ENCODE peak calls at places on chromosomes 2 and 18, in six cellular contexts. One of them, this sample, is unnamed.

GRCh38 chr18:3261393-3262233 is at the start of gene MYL12B:
- DNase-seq in H9: peak; percentile 83
- DNase-seq in Karpas-422: peak; percentile 93
- DNase-seq in endothelial cell of umbilical vein: peak; percentile 80
- DNase-seq in HepG2: peak; percentile 72
- DNase-seq in HCT116: peak; percentile 62
- DNase-seq in this sample: peak; percentile 83

GRCh38 chr2:42185200-42185921 is 16.2 kb downstream of the EML4 start:
- DNase-seq in H9: no peak
- DNase-seq in Karpas-422: no peak
- DNase-seq in endothelial cell of umbilical vein: no peak
- DNase-seq in HepG2: no peak
- DNase-seq in HCT116: no peak
- DNase-seq in this sample: peak; percentile 21

GRCh38 chr2:138724765-138725459 is 55.3 kb downstream of the NXPH2 start:
- DNase-seq in H9: no peak
- DNase-seq in Karpas-422: no peak
- DNase-seq in endothelial cell of umbilical vein: no peak
- DNase-seq in HepG2: peak; percentile 66
- DNase-seq in HCT116: no peak
- DNase-seq in this sample: no peak

GRCh38 chr18:907171-907879 is 2.7 kb downstream of the ADCYAP1 start:
- DNase-seq in H9: peak; percentile 49
- DNase-seq in Karpas-422: no peak
- DNase-seq in endothelial cell of umbilical vein: no peak
- DNase-seq in HepG2: no peak
- DNase-seq in HCT116: no peak
- DNase-seq in this sample: no peak

GRCh38 chr2:232511336-232511863 is 8.8 kb upstream of the PRSS56 start:
- DNase-seq in H9: no peak
- DNase-seq in Karpas-422: no peak
- DNase-seq in endothelial cell of umbilical vein: no peak
- DNase-seq in HepG2: no peak
- DNase-seq in HCT116: no peak
- DNase-seq in this sample: no peak

GRCh38 chr2:105935048-105935447 is 190.3 kb downstream of the NCK2 start:
- DNase-seq in H9: no peak
- DNase-seq in Karpas-422: no peak
- DNase-seq in endothelial cell of umbilical vein: no peak
- DNase-seq in HepG2: no peak
- DNase-seq in HCT116: no peak
- DNase-seq in this sample: no peak

GRCh38 chr18:10482363-10482984 is 28.0 kb downstream of the APCDD1 start:
- DNase-seq in H9: peak; percentile 48
- DNase-seq in Karpas-422: peak; percentile 70
- DNase-seq in endothelial cell of umbilical vein: no peak
- DNase-seq in HepG2: no peak
- DNase-seq in HCT116: no peak
- DNase-seq in this sample: no peak

GRCh38 chr2:85728883-85729824 is 24.6 kb upstream of the ATOH8 start:
- DNase-seq in H9: peak; percentile 90
- DNase-seq in Karpas-422: peak; percentile 92
- DNase-seq in endothelial cell of umbilical vein: peak; percentile 76
- DNase-seq in HepG2: peak; percentile 65
- DNase-seq in HCT116: peak; percentile 39
- DNase-seq in this sample: peak; percentile 82

GRCh38 chr2:205646680-205647079 is 35.6 kb upstream of the NRP2 start:
- DNase-seq in H9: no peak
- DNase-seq in Karpas-422: no peak
- DNase-seq in endothelial cell of umbilical vein: no peak
- DNase-seq in HepG2: no peak
- DNase-seq in HCT116: no peak
- DNase-seq in this sample: no peak

GRCh38 chr2:83916559-83916958 is 542.5 kb downstream of the SUCLG1 start:
- DNase-seq in H9: no peak
- DNase-seq in Karpas-422: no peak
- DNase-seq in endothelial cell of umbilical vein: no peak
- DNase-seq in HepG2: no peak
- DNase-seq in HCT116: no peak
- DNase-seq in this sample: no peak

GRCh38 chr2:113906647-113907046 is 16.8 kb downstream of the ACTR3 start:
- DNase-seq in H9: no peak
- DNase-seq in Karpas-422: no peak
- DNase-seq in endothelial cell of umbilical vein: no peak
- DNase-seq in HepG2: no peak
- DNase-seq in HCT116: no peak
- DNase-seq in this sample: no peak
- H3K79me2 ChIP-seq in H9: peaks cover 19% of the 10 kb centered on the region
- H3K79me2 ChIP-seq in Karpas-422: peaks cover 100% of the 10 kb centered on the region
- H3K79me2 ChIP-seq in endothelial cell of umbilical vein: peaks cover 100% of the 10 kb centered on the region
- H3K79me2 ChIP-seq in HepG2: peaks cover 100% of the 10 kb centered on the region
- H3K79me2 ChIP-seq in HCT116: peaks cover 100% of the 10 kb centered on the region
- H3K79me2 ChIP-seq in this sample: peaks cover 100% of the 10 kb centered on the region

DNA sequence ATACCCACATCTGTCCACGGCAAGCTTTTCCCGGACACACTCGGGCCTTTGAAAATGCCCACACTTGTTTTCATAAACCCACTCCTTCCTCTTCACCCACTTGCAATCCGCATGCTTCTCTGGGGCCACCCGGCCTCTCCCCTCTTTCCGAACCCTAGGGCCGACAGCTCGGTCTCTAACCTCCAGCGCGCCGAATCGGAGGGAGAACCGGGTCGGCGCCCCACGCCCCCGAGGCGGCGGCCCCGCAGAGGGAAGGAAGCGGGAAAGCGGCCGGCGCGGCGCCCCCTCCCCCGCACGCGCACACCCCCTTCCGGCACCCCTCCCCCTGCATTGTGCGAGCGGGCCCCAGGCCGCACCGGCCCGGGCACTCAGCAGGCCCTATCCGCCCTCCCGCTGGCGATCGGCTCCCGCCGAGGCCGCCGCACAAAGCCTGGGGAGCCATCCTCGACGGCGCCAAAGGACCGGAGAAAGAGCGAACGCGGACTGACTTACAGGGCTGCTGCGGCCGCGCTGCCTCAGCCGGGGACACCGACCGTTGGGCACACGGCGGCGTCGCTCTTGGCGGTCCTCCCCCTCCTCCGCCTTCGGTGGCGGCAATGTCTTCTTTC is 435 bp downstream of the PUM2 start:
- DNase-seq in H9: peak; percentile 63
- DNase-seq in Karpas-422: peak; percentile 84
- DNase-seq in endothelial cell of umbilical vein: peak; percentile 60
- DNase-seq in HepG2: peak; percentile 38
- DNase-seq in HCT116: no peak
- DNase-seq in this sample: no peak
- H3K79me2 ChIP-seq in H9: peaks cover 43% of the 10 kb centered on the region
- H3K79me2 ChIP-seq in Karpas-422: peaks cover 58% of the 10 kb centered on the region
- H3K79me2 ChIP-seq in endothelial cell of umbilical vein: peaks cover 53% of the 10 kb centered on the region
- H3K79me2 ChIP-seq in HepG2: peaks cover 53% of the 10 kb centered on the region
- H3K79me2 ChIP-seq in HCT116: peaks cover 52% of the 10 kb centered on the region
- H3K79me2 ChIP-seq in this sample: peaks cover 53% of the 10 kb centered on the region

DNA sequence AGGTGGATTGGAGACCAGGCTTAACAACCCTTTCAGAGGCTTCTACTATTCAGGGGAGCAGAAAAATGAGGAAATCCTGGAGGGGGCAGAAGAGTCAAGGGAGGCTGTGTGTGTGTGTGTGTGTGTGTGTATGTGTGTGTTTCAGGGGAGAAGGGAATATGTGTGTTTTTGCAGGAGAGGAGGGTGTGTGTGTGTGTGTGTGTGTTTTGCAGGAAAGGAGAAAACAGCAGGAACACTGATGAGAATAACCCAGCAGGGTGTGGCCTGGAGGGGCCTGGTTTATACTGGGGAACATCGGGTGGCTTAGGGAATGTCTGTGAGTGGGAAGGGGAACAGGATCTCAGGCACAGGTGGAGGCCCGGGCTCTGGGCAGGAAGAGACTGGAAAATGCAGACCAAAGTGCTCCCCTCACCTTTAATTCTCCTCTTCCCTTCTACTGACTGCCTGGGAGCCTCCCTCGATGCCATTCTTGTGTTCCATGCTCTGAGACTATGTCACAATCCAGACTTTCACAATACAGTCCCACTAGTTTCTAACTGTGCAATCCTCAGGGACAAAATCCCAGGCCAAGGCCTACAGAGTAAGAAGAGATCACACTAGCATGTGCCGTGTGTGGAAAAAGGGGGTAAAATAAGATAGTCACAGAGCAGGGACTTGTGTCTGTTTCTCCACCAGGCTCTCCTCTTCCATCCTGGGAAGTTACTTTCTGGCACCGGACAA is 10.0 kb downstream of the CYB5A start:
- DNase-seq in H9: no peak
- DNase-seq in Karpas-422: no peak
- DNase-seq in endothelial cell of umbilical vein: no peak
- DNase-seq in HepG2: peak; percentile 81
- DNase-seq in HCT116: no peak
- DNase-seq in this sample: peak; percentile 37
- H3K79me2 ChIP-seq in H9: peaks cover 8% of the 10 kb centered on the region
- H3K79me2 ChIP-seq in Karpas-422: no peaks in the 10 kb centered on the region
- H3K79me2 ChIP-seq in endothelial cell of umbilical vein: no peaks in the 10 kb centered on the region
- H3K79me2 ChIP-seq in HepG2: peaks cover 98% of the 10 kb centered on the region
- H3K79me2 ChIP-seq in HCT116: no peaks in the 10 kb centered on the region
- H3K79me2 ChIP-seq in this sample: no peaks in the 10 kb centered on the region

GRCh38 chr18:7596133-7596532 is 29.0 kb downstream of the PTPRM start:
- DNase-seq in H9: no peak
- DNase-seq in Karpas-422: no peak
- DNase-seq in endothelial cell of umbilical vein: no peak
- DNase-seq in HepG2: no peak
- DNase-seq in HCT116: no peak
- DNase-seq in this sample: no peak
- H3K79me2 ChIP-seq in H9: no peaks in the 10 kb centered on the region
- H3K79me2 ChIP-seq in Karpas-422: no peaks in the 10 kb centered on the region
- H3K79me2 ChIP-seq in endothelial cell of umbilical vein: no peaks in the 10 kb centered on the region
- H3K79me2 ChIP-seq in HepG2: peaks cover 14% of the 10 kb centered on the region
- H3K79me2 ChIP-seq in HCT116: no peaks in the 10 kb centered on the region
- H3K79me2 ChIP-seq in this sample: no peaks in the 10 kb centered on the region

GRCh38 chr2:230439590-230439989 is 23.6 kb downstream of the SP100 start:
- DNase-seq in H9: no peak
- DNase-seq in Karpas-422: peak; percentile 60
- DNase-seq in endothelial cell of umbilical vein: peak; percentile 50
- DNase-seq in HepG2: no peak
- DNase-seq in HCT116: no peak
- DNase-seq in this sample: no peak
- H3K79me2 ChIP-seq in H9: no peaks in the 10 kb centered on the region
- H3K79me2 ChIP-seq in Karpas-422: peaks cover 91% of the 10 kb centered on the region
- H3K79me2 ChIP-seq in endothelial cell of umbilical vein: peaks cover 57% of the 10 kb centered on the region
- H3K79me2 ChIP-seq in HepG2: no peaks in the 10 kb centered on the region
- H3K79me2 ChIP-seq in HCT116: peaks cover 7% of the 10 kb centered on the region
- H3K79me2 ChIP-seq in this sample: peaks cover 35% of the 10 kb centered on the region

GRCh38 chr18:21763846-21764646 is 23.5 kb downstream of the MIB1 start:
- DNase-seq in H9: no peak
- DNase-seq in Karpas-422: no peak
- DNase-seq in endothelial cell of umbilical vein: peak; percentile 60
- DNase-seq in HepG2: no peak
- DNase-seq in HCT116: no peak
- DNase-seq in this sample: no peak
- H3K79me2 ChIP-seq in H9: peaks cover 6% of the 10 kb centered on the region
- H3K79me2 ChIP-seq in Karpas-422: peaks cover 82% of the 10 kb centered on the region
- H3K79me2 ChIP-seq in endothelial cell of umbilical vein: peaks cover 37% of the 10 kb centered on the region
- H3K79me2 ChIP-seq in HepG2: peaks cover 58% of the 10 kb centered on the region
- H3K79me2 ChIP-seq in HCT116: peaks cover 38% of the 10 kb centered on the region
- H3K79me2 ChIP-seq in this sample: peaks cover 11% of the 10 kb centered on the region

GRCh38 chr2:54599914-54600313 is 123.5 kb upstream of the EML6 start:
- DNase-seq in H9: no peak
- DNase-seq in Karpas-422: no peak
- DNase-seq in endothelial cell of umbilical vein: no peak
- DNase-seq in HepG2: no peak
- DNase-seq in HCT116: no peak
- DNase-seq in this sample: peak; percentile 43
- H3K79me2 ChIP-seq in H9: peaks cover 34% of the 10 kb centered on the region
- H3K79me2 ChIP-seq in Karpas-422: no peaks in the 10 kb centered on the region
- H3K79me2 ChIP-seq in endothelial cell of umbilical vein: peaks cover 96% of the 10 kb centered on the region
- H3K79me2 ChIP-seq in HepG2: peaks cover 100% of the 10 kb centered on the region
- H3K79me2 ChIP-seq in HCT116: peaks cover 88% of the 10 kb centered on the region
- H3K79me2 ChIP-seq in this sample: peaks cover 86% of the 10 kb centered on the region

DNA sequence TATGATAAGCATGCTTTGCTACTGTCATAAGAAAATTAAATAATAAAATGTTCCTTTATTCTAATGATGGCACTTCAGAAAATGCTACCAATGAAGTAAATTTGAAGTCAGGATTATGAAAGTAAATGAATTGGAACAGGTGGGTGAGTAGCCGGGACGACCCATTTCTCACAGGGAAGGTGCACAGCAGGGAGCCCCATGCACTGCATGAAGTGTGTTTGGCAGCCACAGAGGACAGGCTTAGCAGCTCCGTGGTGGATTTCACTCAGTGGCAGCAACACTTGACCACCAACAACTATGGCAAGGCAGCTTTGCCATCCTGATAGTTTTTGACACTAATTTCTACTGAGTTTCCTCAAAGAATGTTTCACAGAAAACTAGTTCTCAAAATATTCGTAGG is 146.3 kb downstream of the ATL2 start:
- DNase-seq in H9: no peak
- DNase-seq in Karpas-422: no peak
- DNase-seq in endothelial cell of umbilical vein: no peak
- DNase-seq in HepG2: no peak
- DNase-seq in HCT116: no peak
- DNase-seq in this sample: no peak
- H3K79me2 ChIP-seq in H9: no peaks in the 10 kb centered on the region
- H3K79me2 ChIP-seq in Karpas-422: no peaks in the 10 kb centered on the region
- H3K79me2 ChIP-seq in endothelial cell of umbilical vein: no peaks in the 10 kb centered on the region
- H3K79me2 ChIP-seq in HepG2: no peaks in the 10 kb centered on the region
- H3K79me2 ChIP-seq in HCT116: no peaks in the 10 kb centered on the region
- H3K79me2 ChIP-seq in this sample: no peaks in the 10 kb centered on the region

GRCh38 chr2:144470334-144470733 is 49.6 kb downstream of the ZEB2 start:
- DNase-seq in H9: no peak
- DNase-seq in Karpas-422: no peak
- DNase-seq in endothelial cell of umbilical vein: peak; percentile 36
- DNase-seq in HepG2: no peak
- DNase-seq in HCT116: no peak
- DNase-seq in this sample: no peak
- H3K79me2 ChIP-seq in H9: no peaks in the 10 kb centered on the region
- H3K79me2 ChIP-seq in Karpas-422: peaks cover 4% of the 10 kb centered on the region
- H3K79me2 ChIP-seq in endothelial cell of umbilical vein: peaks cover 2% of the 10 kb centered on the region
- H3K79me2 ChIP-seq in HepG2: no peaks in the 10 kb centered on the region
- H3K79me2 ChIP-seq in HCT116: no peaks in the 10 kb centered on the region
- H3K79me2 ChIP-seq in this sample: peaks cover 72% of the 10 kb centered on the region

GRCh38 chr18:32763306-32763705 is 9.5 kb downstream of the KLHL14 start:
- DNase-seq in H9: no peak
- DNase-seq in Karpas-422: no peak
- DNase-seq in endothelial cell of umbilical vein: no peak
- DNase-seq in HepG2: no peak
- DNase-seq in HCT116: no peak
- DNase-seq in this sample: no peak

GRCh38 chr18:32768646-32769206 is 4.1 kb downstream of the KLHL14 start:
- DNase-seq in H9: no peak
- DNase-seq in Karpas-422: peak; percentile 55
- DNase-seq in endothelial cell of umbilical vein: no peak
- DNase-seq in HepG2: no peak
- DNase-seq in HCT116: no peak
- DNase-seq in this sample: no peak

GRCh38 chr18:32761231-32761785 is 11.5 kb downstream of the KLHL14 start:
- DNase-seq in H9: no peak
- DNase-seq in Karpas-422: peak; percentile 76
- DNase-seq in endothelial cell of umbilical vein: no peak
- DNase-seq in HepG2: no peak
- DNase-seq in HCT116: no peak
- DNase-seq in this sample: no peak

GRCh38 chr18:32767400-32767799 is 5.4 kb downstream of the KLHL14 start:
- DNase-seq in H9: no peak
- DNase-seq in Karpas-422: peak; percentile 71
- DNase-seq in endothelial cell of umbilical vein: no peak
- DNase-seq in HepG2: peak; percentile 40
- DNase-seq in HCT116: no peak
- DNase-seq in this sample: no peak

GRCh38 chr18:32764611-32765244 is 8.1 kb downstream of the KLHL14 start:
- DNase-seq in H9: no peak
- DNase-seq in Karpas-422: no peak
- DNase-seq in endothelial cell of umbilical vein: no peak
- DNase-seq in HepG2: no peak
- DNase-seq in HCT116: no peak
- DNase-seq in this sample: no peak
- H3K79me2 ChIP-seq in H9: no peaks in the 10 kb centered on the region
- H3K79me2 ChIP-seq in Karpas-422: no peaks in the 10 kb centered on the region
- H3K79me2 ChIP-seq in endothelial cell of umbilical vein: no peaks in the 10 kb centered on the region
- H3K79me2 ChIP-seq in HepG2: peaks cover 99% of the 10 kb centered on the region
- H3K79me2 ChIP-seq in HCT116: no peaks in the 10 kb centered on the region
- H3K79me2 ChIP-seq in this sample: no peaks in the 10 kb centered on the region

This sample was measured in fibroblast of lung.